ENCODE peak calls at places on chromosomes 11 and 22, in ten cellular contexts. One of them, this sample, is unnamed.

GRCh38 chr11:46296520-46297448 is 19.3 kb downstream of the CREB3L1 start:
- DNase-seq in HCT116: no peak
- DNase-seq in A549: no peak
- DNase-seq in breast epithelium: no peak
- DNase-seq in stomach: no peak
- DNase-seq in heart left ventricle: peak
- DNase-seq in NB4: no peak
- DNase-seq in sigmoid colon: peak
- DNase-seq in GM12891: no peak
- DNase-seq in ovary: peak
- DNase-seq in this sample: no peak

GRCh38 chr11:36421546-36422155 is 88.4 kb downstream of the TRAF6 start:
- DNase-seq in HCT116: no peak
- DNase-seq in sigmoid colon: no peak
- DNase-seq in GM12891: no peak
- DNase-seq in stomach: no peak
- DNase-seq in heart left ventricle: no peak
- DNase-seq in breast epithelium: no peak
- DNase-seq in A549: no peak
- DNase-seq in ovary: no peak
- DNase-seq in NB4: no peak
- DNase-seq in this sample: no peak

GRCh38 chr22:35404176-35404575 is 4.2 kb downstream of the MCM5 start:
- DNase-seq in GM12891: no peak
- DNase-seq in stomach: no peak
- DNase-seq in HCT116: no peak
- DNase-seq in NB4: no peak
- DNase-seq in heart left ventricle: no peak
- DNase-seq in ovary: no peak
- DNase-seq in breast epithelium: no peak
- DNase-seq in A549: no peak
- DNase-seq in sigmoid colon: no peak
- DNase-seq in this sample: no peak

GRCh38 chr11:88103337-88104206 is 71.7 kb downstream of the RAB38 start:
- DNase-seq in GM12891: peak
- DNase-seq in HCT116: peak
- DNase-seq in stomach: no peak
- DNase-seq in sigmoid colon: no peak
- DNase-seq in breast epithelium: no peak
- DNase-seq in A549: peak
- DNase-seq in NB4: peak
- DNase-seq in heart left ventricle: no peak
- DNase-seq in ovary: no peak
- DNase-seq in this sample: peak

GRCh38 chr11:46133119-46133518 is 11.9 kb upstream of the PHF21A start:
- DNase-seq in breast epithelium: no peak
- DNase-seq in NB4: no peak
- DNase-seq in GM12891: no peak
- DNase-seq in stomach: peak
- DNase-seq in ovary: no peak
- DNase-seq in heart left ventricle: peak
- DNase-seq in sigmoid colon: no peak
- DNase-seq in A549: peak
- DNase-seq in HCT116: no peak
- DNase-seq in this sample: no peak

GRCh38 chr11:77396305-77396704 is 77.6 kb downstream of the PAK1 start:
- DNase-seq in sigmoid colon: no peak
- DNase-seq in stomach: no peak
- DNase-seq in NB4: no peak
- DNase-seq in A549: no peak
- DNase-seq in ovary: no peak
- DNase-seq in HCT116: no peak
- DNase-seq in heart left ventricle: no peak
- DNase-seq in breast epithelium: no peak
- DNase-seq in GM12891: no peak
- DNase-seq in this sample: no peak

GRCh38 chr11:76767659-76768058 is 15.5 kb upstream of the TSKU start:
- DNase-seq in stomach: no peak
- DNase-seq in sigmoid colon: no peak
- DNase-seq in HCT116: no peak
- DNase-seq in breast epithelium: no peak
- DNase-seq in heart left ventricle: no peak
- DNase-seq in ovary: no peak
- DNase-seq in A549: no peak
- DNase-seq in NB4: no peak
- DNase-seq in GM12891: no peak
- DNase-seq in this sample: no peak

GRCh38 chr22:37183432-37184379 is 4.3 kb downstream of the C1QTNF6 start:
- DNase-seq in GM12891: no peak
- DNase-seq in HCT116: no peak
- DNase-seq in heart left ventricle: peak
- DNase-seq in sigmoid colon: peak
- DNase-seq in ovary: peak
- DNase-seq in stomach: no peak
- DNase-seq in A549: no peak
- DNase-seq in NB4: no peak
- DNase-seq in breast epithelium: no peak
- DNase-seq in this sample: no peak

DNA sequence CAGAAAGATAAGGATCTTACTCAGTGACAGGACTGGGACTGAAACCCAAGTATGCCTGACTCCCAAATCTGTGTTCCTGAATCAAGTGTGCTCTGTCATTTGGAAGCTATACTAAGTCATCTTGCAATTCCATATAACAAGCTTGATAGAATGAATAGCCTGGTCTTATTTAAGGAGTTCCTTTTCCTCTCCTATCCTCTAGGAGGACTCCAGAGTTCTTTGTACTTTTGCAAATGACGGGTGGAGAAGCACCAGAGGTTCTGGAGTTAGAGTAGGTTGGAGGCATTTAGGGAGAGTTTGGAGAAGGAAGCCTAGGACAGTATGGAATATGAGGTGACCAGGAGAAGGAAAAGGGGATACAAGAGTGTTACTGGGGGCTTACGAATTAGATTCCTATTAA is 92.9 kb upstream of the RCN1 start:
- DNase-seq in heart left ventricle: no peak
- DNase-seq in ovary: no peak
- DNase-seq in breast epithelium: no peak
- DNase-seq in sigmoid colon: no peak
- DNase-seq in A549: peak
- DNase-seq in HCT116: no peak
- DNase-seq in NB4: no peak
- DNase-seq in stomach: no peak
- DNase-seq in GM12891: no peak
- DNase-seq in this sample: no peak
- TF ChIP-seq POLR2A in heart left ventricle: no peak
- TF ChIP-seq POLR2A in ovary: no peak
- TF ChIP-seq POLR2A in breast epithelium: no peak
- TF ChIP-seq POLR2A in sigmoid colon: no peak
- TF ChIP-seq POLR2A in A549: no peak
- TF ChIP-seq POLR2A in HCT116: no peak
- TF ChIP-seq POLR2A in NB4: no peak
- TF ChIP-seq POLR2A in stomach: no peak
- TF ChIP-seq POLR2A in GM12891: no peak
- TF ChIP-seq POLR2A in this sample: no peak

DNA sequence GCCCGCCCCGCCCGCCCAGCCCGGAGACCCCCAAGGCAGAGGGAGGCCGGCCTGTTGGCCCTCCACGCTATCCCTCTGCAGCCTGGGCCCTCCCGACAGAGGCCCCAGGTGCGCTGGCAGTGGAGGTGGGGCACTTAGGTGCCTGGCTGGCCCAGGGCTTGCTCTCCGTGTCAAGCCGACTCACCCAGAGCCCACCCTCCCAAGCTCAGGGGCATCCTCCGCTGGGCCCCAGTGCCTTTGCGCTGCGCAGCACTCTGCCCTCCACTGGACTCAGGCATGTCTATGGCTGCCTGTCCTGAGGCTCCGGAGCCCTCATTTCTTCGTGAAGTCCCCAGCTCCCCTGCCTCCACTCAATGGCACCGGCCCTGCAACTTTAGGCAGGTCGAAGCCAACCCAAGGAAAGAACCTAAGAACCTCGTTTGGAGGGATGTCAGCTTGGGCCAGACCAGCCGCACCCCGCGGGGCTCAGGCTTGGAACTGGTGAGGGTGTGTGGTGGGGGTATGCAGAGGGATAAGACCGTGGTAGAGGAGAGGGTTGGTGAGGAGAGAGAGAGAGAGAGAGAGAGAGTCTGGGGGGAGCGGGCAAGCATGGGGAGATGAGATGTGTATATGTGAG is 6.1 kb downstream of the SMIM45 start:
- DNase-seq in ovary: no peak
- DNase-seq in sigmoid colon: no peak
- DNase-seq in breast epithelium: no peak
- DNase-seq in GM12891: no peak
- DNase-seq in stomach: no peak
- DNase-seq in heart left ventricle: no peak
- DNase-seq in A549: no peak
- DNase-seq in HCT116: no peak
- DNase-seq in NB4: no peak
- DNase-seq in this sample: no peak
- TF ChIP-seq POLR2A in ovary: no peak
- TF ChIP-seq POLR2A in sigmoid colon: no peak
- TF ChIP-seq POLR2A in breast epithelium: no peak
- TF ChIP-seq POLR2A in GM12891: no peak
- TF ChIP-seq POLR2A in stomach: no peak
- TF ChIP-seq POLR2A in heart left ventricle: no peak
- TF ChIP-seq POLR2A in A549: no peak
- TF ChIP-seq POLR2A in HCT116: no peak
- TF ChIP-seq POLR2A in NB4: no peak
- TF ChIP-seq POLR2A in this sample: no peak

DNA sequence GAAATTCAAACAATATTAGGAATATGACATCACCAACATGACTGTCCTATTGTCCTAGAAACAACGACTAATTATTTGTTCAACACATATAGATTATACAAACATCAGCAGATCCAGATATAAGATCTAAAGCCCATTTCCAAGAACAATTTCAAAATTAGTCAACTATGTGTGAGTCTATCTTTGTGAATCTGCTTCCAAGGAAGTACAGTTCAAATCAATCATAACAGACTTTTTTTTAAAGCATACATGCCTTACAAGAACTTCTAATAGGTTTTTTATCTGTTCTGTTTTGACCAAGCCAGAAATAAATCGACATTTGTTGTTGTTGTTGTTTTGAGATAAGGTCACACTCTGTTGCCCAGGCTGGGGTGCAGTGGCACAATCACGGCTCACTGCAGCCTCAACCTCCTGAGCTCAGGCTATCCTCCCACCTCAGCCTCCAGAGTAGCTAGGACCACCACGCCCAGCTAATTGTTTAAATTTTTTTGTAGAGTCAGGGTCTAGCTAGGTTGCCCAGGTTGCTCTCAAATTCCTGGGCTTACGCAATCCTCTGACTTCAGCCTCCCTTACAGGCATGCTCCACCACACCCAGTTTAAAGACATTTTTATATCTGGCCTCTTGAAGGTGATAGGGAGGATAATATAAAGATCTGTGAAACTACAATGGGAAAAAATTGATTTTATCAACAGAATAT is 54.8 kb downstream of the DENND5A start:
- DNase-seq in HCT116: peak
- DNase-seq in breast epithelium: no peak
- DNase-seq in A549: peak
- DNase-seq in GM12891: no peak
- DNase-seq in sigmoid colon: no peak
- DNase-seq in ovary: no peak
- DNase-seq in stomach: no peak
- DNase-seq in heart left ventricle: no peak
- DNase-seq in NB4: no peak
- DNase-seq in this sample: no peak
- TF ChIP-seq POLR2A in HCT116: no peak
- TF ChIP-seq POLR2A in breast epithelium: no peak
- TF ChIP-seq POLR2A in A549: no peak
- TF ChIP-seq POLR2A in GM12891: no peak
- TF ChIP-seq POLR2A in sigmoid colon: no peak
- TF ChIP-seq POLR2A in ovary: no peak
- TF ChIP-seq POLR2A in stomach: no peak
- TF ChIP-seq POLR2A in heart left ventricle: no peak
- TF ChIP-seq POLR2A in NB4: no peak
- TF ChIP-seq POLR2A in this sample: no peak

GRCh38 chr11:64776425-64776824 is 1.9 kb downstream of the SF1 start:
- DNase-seq in GM12891: no peak
- DNase-seq in sigmoid colon: no peak
- DNase-seq in heart left ventricle: no peak
- DNase-seq in NB4: no peak
- DNase-seq in A549: no peak
- DNase-seq in stomach: no peak
- DNase-seq in ovary: no peak
- DNase-seq in breast epithelium: no peak
- DNase-seq in HCT116: no peak
- DNase-seq in this sample: no peak

GRCh38 chr11:64776875-64777274 is 1.5 kb downstream of the SF1 start:
- DNase-seq in stomach: no peak
- DNase-seq in HCT116: no peak
- DNase-seq in NB4: no peak
- DNase-seq in breast epithelium: no peak
- DNase-seq in sigmoid colon: peak
- DNase-seq in GM12891: no peak
- DNase-seq in ovary: peak
- DNase-seq in heart left ventricle: no peak
- DNase-seq in A549: no peak
- DNase-seq in this sample: no peak

GRCh38 chr11:64778473-64779298 is at the start of gene SF1:
- DNase-seq in HCT116: peak
- DNase-seq in ovary: peak
- DNase-seq in GM12891: peak
- DNase-seq in heart left ventricle: peak
- DNase-seq in stomach: peak
- DNase-seq in NB4: peak
- DNase-seq in breast epithelium: peak
- DNase-seq in A549: peak
- DNase-seq in sigmoid colon: peak
- DNase-seq in this sample: peak

GRCh38 chr11:64778223-64778472 is 194 bp downstream of the SF1 start:
- DNase-seq in stomach: no peak
- DNase-seq in breast epithelium: no peak
- DNase-seq in sigmoid colon: no peak
- DNase-seq in NB4: no peak
- DNase-seq in GM12891: no peak
- DNase-seq in HCT116: no peak
- DNase-seq in A549: no peak
- DNase-seq in ovary: no peak
- DNase-seq in heart left ventricle: no peak
- DNase-seq in this sample: no peak

DNA sequence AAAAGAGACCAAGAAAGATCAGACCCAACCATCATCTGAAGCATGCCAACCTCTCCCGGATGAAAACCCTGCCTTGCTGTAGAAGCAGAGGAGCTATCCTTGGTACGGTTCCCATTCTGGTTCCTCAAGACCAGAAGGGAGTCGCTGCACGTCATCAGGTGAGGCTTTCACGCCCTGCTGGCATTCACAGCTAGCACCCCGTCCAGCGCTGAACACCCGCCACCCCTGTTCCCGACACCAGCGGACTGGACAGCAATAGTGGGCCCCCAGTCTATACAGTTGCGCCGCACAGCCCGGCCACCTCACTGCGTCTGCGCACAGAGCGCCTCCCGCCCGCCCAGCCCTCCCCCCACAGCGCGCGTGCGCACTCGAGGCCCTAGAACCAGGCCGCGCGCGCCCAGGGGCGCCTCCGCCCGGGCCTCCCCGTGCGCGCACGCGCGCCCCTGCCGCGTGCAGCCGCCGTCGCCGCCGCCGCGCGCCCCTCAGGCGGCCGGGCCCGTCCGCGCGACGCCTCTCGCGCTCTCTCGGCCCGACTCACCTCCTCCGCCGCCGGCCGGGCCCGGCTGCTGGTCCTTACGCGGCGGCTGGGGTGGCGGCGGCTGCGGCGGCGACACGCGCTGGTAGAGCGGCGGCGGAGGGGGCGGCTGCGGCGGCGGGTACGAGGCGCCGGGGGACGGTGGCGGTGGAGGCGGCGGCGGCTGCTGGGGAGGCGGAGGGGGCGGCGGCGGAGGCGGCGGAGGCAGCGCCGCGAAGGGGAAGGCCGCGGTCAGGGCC is 706 bp downstream of the SF1 start:
- DNase-seq in ovary: peak
- DNase-seq in stomach: peak
- DNase-seq in NB4: peak
- DNase-seq in heart left ventricle: peak
- DNase-seq in A549: peak
- DNase-seq in GM12891: peak
- DNase-seq in sigmoid colon: peak
- DNase-seq in breast epithelium: peak
- DNase-seq in HCT116: no peak
- DNase-seq in this sample: peak
- TF ChIP-seq POLR2A in ovary: no peak
- TF ChIP-seq POLR2A in stomach: no peak
- TF ChIP-seq POLR2A in NB4: no peak
- TF ChIP-seq POLR2A in heart left ventricle: no peak
- TF ChIP-seq POLR2A in A549: peak
- TF ChIP-seq POLR2A in GM12891: peak
- TF ChIP-seq POLR2A in sigmoid colon: no peak
- TF ChIP-seq POLR2A in breast epithelium: no peak
- TF ChIP-seq POLR2A in HCT116: peak
- TF ChIP-seq POLR2A in this sample: peak

This sample was measured in H54.